ENCODE peak calls at places on chromosome 7, in four cellular contexts. S, F, E and L are unnamed samples. For H3K4me1, the result is how much of the 10 kb centered on the place peaks cover.

GRCh38 chr7:132141109-132141508 is 435.2 kb downstream of the PLXNA4 start:
- DNase-seq in S (peak), F (no peak), E (peak), L (no peak)

GRCh38 chr7:140673063-140673769 is 471 bp downstream of the ADCK2 start:
- DNase-seq in S (peak), F (peak), E (peak), L (peak)

GRCh38 chr7:142440219-142441073 is 182.6 kb upstream of the PRSS58 start:
- DNase-seq in S (peak), F (peak), E (peak), L (no peak)

GRCh38 chr7:45568536-45569289 is 5.5 kb upstream of the ADCY1 start:
- DNase-seq in S (no peak), F (no peak), E (no peak), L (no peak)

GRCh38 chr7:1966631-1967200 is 266.0 kb downstream of the MAD1L1 start:
- DNase-seq in S (no peak), F (no peak), E (no peak), L (no peak)

GRCh38 chr7:64608116-64608910 is 45.4 kb upstream of the ZNF680 start:
- DNase-seq in S (no peak), F (no peak), E (no peak), L (no peak)

GRCh38 chr7:116399808-116400207 is 99.7 kb upstream of the CAV2 start:
- DNase-seq in S (peak), F (peak), E (peak), L (no peak)

GRCh38 chr7:114885836-114886235 is 36.1 kb upstream of the MDFIC start:
- DNase-seq in S (peak), F (peak), E (no peak), L (no peak)

GRCh38 chr7:18459439-18459838 is 36.1 kb upstream of the HDAC9 start:
- DNase-seq in S (peak), F (no peak), E (peak), L (no peak)

GRCh38 chr7:119706608-119707007 is 566.4 kb upstream of the KCND2 start:
- DNase-seq in S (no peak), F (no peak), E (no peak), L (no peak)

GRCh38 chr7:105647591-105647990 is 66.3 kb upstream of the EFCAB10 start:
- DNase-seq in S (no peak), F (peak), E (no peak), L (no peak)

GRCh38 chr7:142110098-142110497 is 1.4 kb upstream of the MGAM2 start:
- DNase-seq in S (no peak), F (peak), E (no peak), L (no peak)

GRCh38 chr7:909358-910329 is 33.3 kb downstream of the GET4 start:
- DNase-seq in S (peak), F (peak), E (peak), L (no peak)

GRCh38 chr7:910931-911431 is 34.6 kb downstream of the GET4 start:
- DNase-seq in S (no peak), F (no peak), E (no peak), L (no peak)

GRCh38 chr7:911791-912480 is 35.6 kb downstream of the GET4 start:
- DNase-seq in S (no peak), F (no peak), E (no peak), L (no peak)

GRCh38 chr7:908159-908918 is 32.0 kb downstream of the GET4 start:
- DNase-seq in S (no peak), F (no peak), E (no peak), L (no peak)

GRCh38 chr7:910441-910861 is 34.1 kb downstream of the GET4 start:
- DNase-seq in S (no peak), F (no peak), E (no peak), L (no peak)
- H3K9ac ChIP-seq in S (no peak), F (no peak), E (no peak), L (no peak)

GRCh38 chr7:99784007-99784406 is at the start of gene CYP3A4:
- DNase-seq in S (no peak), F (no peak), E (no peak), L (no peak)

GRCh38 chr7:99782012-99782953 is 1.7 kb downstream of the CYP3A4 start:
- DNase-seq in S (no peak), F (peak), E (no peak), L (no peak)

GRCh38 chr7:99779949-99780348 is 4.0 kb downstream of the CYP3A4 start:
- DNase-seq in S (no peak), F (no peak), E (no peak), L (no peak)

GRCh38 chr7:99780588-99780987 is 3.4 kb downstream of the CYP3A4 start:
- DNase-seq in S (no peak), F (no peak), E (no peak), L (no peak)

GRCh38 chr7:99778880-99779279 is 5.1 kb downstream of the CYP3A4 start:
- DNase-seq in S (no peak), F (no peak), E (no peak), L (no peak)
- H3K4me1 ChIP-seq in S (under half), F (under half), E (under half), L (under half)

GRCh38 chr7:24828871-24829661 is 71.8 kb upstream of the GSDME start:
- DNase-seq in S (peak), F (no peak), E (peak), L (no peak)
- H3K9ac ChIP-seq in S (no peak), F (no peak), E (no peak), L (no peak)

DNA sequence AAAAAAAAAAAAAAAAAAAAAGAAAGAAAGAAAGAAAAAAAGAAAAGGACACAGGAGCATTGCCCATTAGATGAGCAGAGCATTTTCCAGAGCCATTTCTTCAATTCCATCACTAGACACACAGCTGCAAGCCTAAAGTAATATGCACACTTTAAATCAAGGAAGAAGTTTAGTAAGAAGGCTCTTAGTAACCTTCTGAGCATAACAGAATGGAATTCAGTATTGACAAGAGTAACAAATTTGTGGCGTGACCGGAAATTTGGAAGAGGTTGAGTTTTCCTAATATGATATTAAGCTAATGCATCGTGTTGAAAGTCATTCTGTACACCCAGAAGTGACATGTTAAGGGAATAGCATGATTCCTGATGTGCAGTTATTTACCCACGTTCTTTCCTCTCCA is 35.3 kb downstream of the SMURF1 start:
- DNase-seq in S (peak), F (peak), E (peak), L (no peak)
- H3K4me1 ChIP-seq in S (under half), F (half or more), E (half or more), L (under half)

GRCh38 chr7:101595766-101596537 is 33.1 kb downstream of the MYL10 start:
- DNase-seq in S (no peak), F (no peak), E (no peak), L (no peak)

GRCh38 chr7:101593556-101593955 is 35.5 kb downstream of the MYL10 start:
- DNase-seq in S (no peak), F (no peak), E (no peak), L (no peak)

GRCh38 chr7:101596898-101597297 is 32.2 kb downstream of the MYL10 start:
- DNase-seq in S (no peak), F (no peak), E (no peak), L (no peak)

GRCh38 chr7:101594790-101595189 is 34.3 kb downstream of the MYL10 start:
- DNase-seq in S (no peak), F (no peak), E (no peak), L (no peak)

GRCh38 chr7:101595246-101595645 is 33.9 kb downstream of the MYL10 start:
- DNase-seq in S (no peak), F (no peak), E (no peak), L (no peak)
- H3K9ac ChIP-seq in S (no peak), F (no peak), E (no peak), L (no peak)

GRCh38 chr7:47484923-47485639 is 96.8 kb downstream of the TNS3 start:
- DNase-seq in S (no peak), F (no peak), E (no peak), L (no peak)
- H3K4me1 ChIP-seq in S (under half), F (under half), E (under half), L (under half)

GRCh38 chr7:22454446-22454845 is 45.5 kb downstream of the STEAP1B start:
- DNase-seq in S (no peak), F (no peak), E (no peak), L (no peak)

GRCh38 chr7:22447759-22448158 is 52.2 kb downstream of the STEAP1B start:
- DNase-seq in S (no peak), F (no peak), E (no peak), L (no peak)

GRCh38 chr7:22452142-22452763 is 47.7 kb downstream of the STEAP1B start:
- DNase-seq in S (peak), F (peak), E (peak), L (peak)

GRCh38 chr7:22457471-22457870 is 42.5 kb downstream of the STEAP1B start:
- DNase-seq in S (no peak), F (no peak), E (no peak), L (no peak)

GRCh38 chr7:22453159-22453558 is 46.8 kb downstream of the STEAP1B start:
- DNase-seq in S (no peak), F (no peak), E (no peak), L (no peak)
- H3K9ac ChIP-seq in S (no peak), F (no peak), E (no peak), L (no peak)

DNA sequence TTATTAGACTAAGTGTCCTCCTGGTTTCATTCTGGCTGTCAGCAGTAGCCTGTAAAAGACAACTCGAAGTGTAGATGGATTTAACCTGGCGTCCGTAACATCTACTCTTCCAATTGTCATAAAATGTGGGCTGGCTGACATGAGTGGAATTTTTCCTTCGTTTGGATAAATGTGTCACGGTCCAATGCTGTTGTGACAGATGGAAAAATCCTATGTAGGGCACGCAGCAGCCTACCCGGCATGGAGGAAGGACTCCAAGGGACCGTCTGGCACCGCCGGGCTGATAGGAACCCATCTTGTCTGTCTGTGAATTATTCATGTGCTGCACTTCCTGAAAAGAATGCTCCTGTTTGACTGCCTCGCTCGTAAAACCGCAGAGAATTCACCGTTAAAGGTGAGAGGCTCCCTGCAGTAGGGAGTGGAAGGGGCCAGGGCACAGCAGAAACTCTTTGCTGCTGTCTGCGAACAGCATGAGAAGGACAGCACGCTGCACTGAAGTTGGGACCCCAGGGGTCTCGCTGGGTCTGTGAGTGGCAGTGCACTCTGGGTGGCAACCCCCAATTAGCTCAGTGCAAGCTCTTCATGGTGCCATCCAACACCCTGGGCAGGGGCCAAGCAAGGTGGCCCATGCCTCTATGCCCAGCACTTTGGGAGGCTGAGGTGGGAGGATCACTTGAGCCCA is 1.6 kb upstream of the ORAI2 start:
- DNase-seq in S (no peak), F (peak), E (peak), L (peak)
- H3K4me1 ChIP-seq in S (under half), F (under half), E (under half), L (under half)

DNA sequence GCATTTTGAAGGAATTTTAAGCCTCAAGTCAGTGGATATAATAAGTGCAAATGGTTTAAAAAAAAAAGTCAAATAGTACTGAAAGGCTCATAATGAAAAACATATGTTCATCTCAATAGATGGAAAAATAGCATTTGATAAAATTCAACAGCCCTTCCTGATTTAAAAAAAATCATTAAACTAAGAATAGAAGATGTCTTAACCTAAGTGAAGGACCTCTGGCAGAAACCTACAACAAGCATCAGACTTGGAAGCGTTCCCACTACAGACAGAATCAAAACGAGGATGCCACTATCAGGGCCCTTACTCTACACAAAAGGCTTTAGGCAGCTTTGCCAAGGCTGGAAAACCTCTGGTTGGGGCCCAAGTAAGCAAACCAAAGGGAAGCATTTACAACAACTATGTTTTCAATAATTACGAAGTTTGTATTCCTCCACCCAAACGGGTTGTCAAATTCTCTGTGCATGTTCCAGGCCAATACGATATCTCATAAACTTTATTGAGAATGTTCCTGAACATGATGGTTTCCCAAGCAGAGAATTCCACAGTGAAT is 45.1 kb downstream of the CYTH3 start:
- DNase-seq in S (peak), F (no peak), E (peak), L (no peak)
- H3K9ac ChIP-seq in S (no peak), F (no peak), E (peak), L (no peak)